ENCODE peak calls at places on chromosomes 12 and 14, in seven cellular contexts. Q is mesendoderm, T is H1, V is H9, U is IMR-90, B is mesenchymal stem cell, P is trophoblast cell. D is an unnamed sample.

GRCh38 chr14:94631536-94632304 is 19.5 kb downstream of the SERPINA3 start:
- DNase-seq in T (no peak), U (no peak), Q (no peak), B (no peak), V (no peak), P (no peak), D (no peak)

GRCh38 chr14:58243790-58244555 is 670 bp upstream of the PSMA3 start:
- DNase-seq in U (no peak), Q (peak; percentile 18), V (no peak), T (no peak), B (no peak), P (peak; percentile 49), D (no peak)

GRCh38 chr14:105069554-105069886 is 4.3 kb upstream of the GPR132 start:
- DNase-seq in P (no peak), B (no peak), Q (no peak), T (no peak), V (no peak), U (no peak), D (no peak)

GRCh38 chr14:92223027-92223426 is 99.9 kb upstream of the SLC24A4 start:
- DNase-seq in U (no peak), B (no peak), Q (no peak), P (no peak), T (no peak), V (no peak), D (no peak)

GRCh38 chr12:56099787-56100186 is 4.6 kb upstream of the PA2G4 start:
- DNase-seq in T (no peak), Q (no peak), U (no peak), V (no peak), P (no peak), B (no peak), D (no peak)

GRCh38 chr12:62191747-62192485 is 68.3 kb upstream of the USP15 start:
- DNase-seq in P (no peak), B (peak; percentile 44), Q (peak; percentile 59), V (peak; percentile 46), U (no peak), T (no peak), D (no peak)

GRCh38 chr12:28374556-28374955 is 184.3 kb downstream of the CCDC91 start:
- DNase-seq in B (no peak), P (peak; percentile 5), V (no peak), U (peak; percentile 74), T (no peak), Q (peak; percentile 5), D (no peak)

GRCh38 chr12:125533434-125534029 is 468.3 kb downstream of the AACS start:
- DNase-seq in Q (peak; percentile 69), P (peak; percentile 49), V (peak; percentile 89), U (no peak), B (no peak), T (peak; percentile 50), D (peak; percentile 60)

GRCh38 chr12:116164976-116165425 is 112.5 kb downstream of the MED13L start:
- DNase-seq in B (peak; percentile 79), T (no peak), Q (no peak), P (no peak), U (peak; percentile 81), V (no peak), D (no peak)

GRCh38 chr14:61388976-61389576 is 67.7 kb downstream of the PRKCH start:
- DNase-seq in U (no peak), Q (no peak), T (no peak), V (no peak), P (peak; percentile 94), B (peak; percentile 6), D (no peak)

GRCh38 chr12:49105504-49106120 is 5.0 kb downstream of the LMBR1L start:
- DNase-seq in P (peak; percentile 58), B (no peak), U (no peak), Q (no peak), T (no peak), V (no peak), D (no peak)

GRCh38 chr12:53867216-53868012 is 71.2 kb upstream of the HOXC13 start:
- DNase-seq in U (no peak), P (peak; percentile 47), Q (peak; percentile 96), B (peak; percentile 18), V (peak; percentile 79), T (no peak), D (no peak)

GRCh38 chr12:65631621-65632111 is 192.6 kb upstream of the HMGA2 start:
- DNase-seq in P (peak; percentile 97), T (no peak), Q (peak; percentile 49), V (no peak), B (peak; percentile 97), U (peak; percentile 100), D (no peak)

GRCh38 chr14:82447586-82447985 is 913.9 kb upstream of the SEL1L start:
- DNase-seq in U (no peak), Q (peak; percentile 28), T (no peak), B (no peak), P (no peak), V (no peak), D (no peak)

GRCh38 chr12:110563702-110564470 is 19.2 kb downstream of the PPTC7 start:
- DNase-seq in V (no peak), U (peak; percentile 56), Q (no peak), P (no peak), B (peak; percentile 69), T (no peak), D (no peak)

GRCh38 chr12:123387508-123388217 is 3.7 kb downstream of the KMT5A start:
- DNase-seq in Q (peak; percentile 48), B (peak; percentile 22), T (no peak), U (no peak), V (no peak), P (no peak), D (no peak)

GRCh38 chr14:79587194-79587593 is 624.1 kb downstream of the DIO2 start:
- DNase-seq in U (no peak), V (no peak), Q (no peak), P (no peak), B (no peak), T (no peak), D (no peak)

GRCh38 chr12:131030472-131031328 is 77.0 kb downstream of the ADGRD1 start:
- DNase-seq in V (no peak), B (no peak), T (no peak), U (no peak), P (no peak), Q (no peak), D (peak; percentile 65)

GRCh38 chr12:68611094-68611818 is 557 bp downstream of the RAP1B start:
- DNase-seq in P (peak; percentile 60), T (no peak), B (peak; percentile 57), Q (peak; percentile 77), V (peak; percentile 51), U (peak; percentile 60), D (peak; percentile 18)

GRCh38 chr14:71050227-71050823 is 143.1 kb downstream of the PCNX1 start:
- DNase-seq in V (no peak), Q (peak; percentile 15), P (peak; percentile 34), U (peak; percentile 20), B (peak; percentile 32), T (no peak), D (no peak)

GRCh38 chr12:57637364-57637763 is 4.4 kb upstream of the B4GALNT1 start:
- DNase-seq in B (no peak), T (no peak), U (no peak), Q (no peak), P (no peak), V (no peak), D (no peak)

GRCh38 chr12:100920493-100920892 is 125.9 kb downstream of the ANO4 start:
- DNase-seq in V (no peak), T (no peak), U (no peak), Q (peak; percentile 16), B (no peak), P (no peak), D (no peak)

GRCh38 chr14:91350813-91351507 is 66.7 kb downstream of the CCDC88C start:
- DNase-seq in B (no peak), T (no peak), Q (no peak), U (no peak), V (no peak), P (no peak), D (no peak)

GRCh38 chr12:19657401-19657800 is 218.1 kb downstream of the AEBP2 start:
- DNase-seq in V (no peak), T (no peak), B (peak; percentile 34), U (peak; percentile 11), P (no peak), Q (no peak), D (no peak)

GRCh38 chr12:25387136-25388050 is 136.7 kb upstream of the KRAS start:
- DNase-seq in B (peak; percentile 89), V (peak; percentile 80), P (peak; percentile 97), U (peak; percentile 92), T (no peak), Q (peak; percentile 90), D (peak; percentile 73)
- H4K8ac ChIP-seq in B (no peak overlapping the region), V (no peak overlapping the region), P (no peak overlapping the region), U (peak overlapping the region; percentile 47), T (no peak overlapping the region), Q (no peak overlapping the region), D (no peak overlapping the region)

DNA sequence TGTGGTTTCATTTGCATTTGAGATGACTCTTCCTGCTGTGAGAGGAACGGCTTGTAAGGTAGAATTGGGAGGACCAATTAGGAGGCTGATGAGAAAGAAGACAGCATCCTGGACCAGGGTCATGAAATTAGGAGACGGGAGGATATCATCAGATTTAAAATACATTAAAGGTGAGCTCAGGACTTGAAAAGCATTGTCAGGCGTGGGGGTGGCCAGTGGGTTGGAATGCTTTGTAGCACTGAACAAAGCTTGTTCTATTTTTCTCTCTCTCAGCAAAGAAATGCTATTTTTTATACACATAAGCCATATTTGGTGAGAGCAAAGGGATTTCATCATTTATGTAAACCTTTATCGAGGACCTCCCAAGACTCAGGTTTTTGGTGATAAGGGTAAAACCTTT is 157.5 kb downstream of the TMEM132D start:
- DNase-seq in V (no peak), P (no peak), T (no peak), Q (no peak), U (no peak), B (no peak), D (no peak)
- H4K8ac ChIP-seq in V (no peak overlapping the region), P (no peak overlapping the region), T (no peak overlapping the region), Q (no peak overlapping the region), U (no peak overlapping the region), B (no peak overlapping the region), D (no peak overlapping the region)

GRCh38 chr12:82970614-82971013 is 283.9 kb downstream of the TMTC2 start:
- DNase-seq in T (no peak), Q (no peak), U (no peak), P (no peak), V (no peak), B (no peak), D (no peak)

GRCh38 chr12:82968644-82969339 is 282.1 kb downstream of the TMTC2 start:
- DNase-seq in U (no peak), Q (peak; percentile 41), T (no peak), V (no peak), P (no peak), B (no peak), D (no peak)

GRCh38 chr12:82973601-82974000 is 286.9 kb downstream of the TMTC2 start:
- DNase-seq in U (no peak), T (no peak), P (no peak), B (no peak), V (no peak), Q (no peak), D (no peak)

DNA sequence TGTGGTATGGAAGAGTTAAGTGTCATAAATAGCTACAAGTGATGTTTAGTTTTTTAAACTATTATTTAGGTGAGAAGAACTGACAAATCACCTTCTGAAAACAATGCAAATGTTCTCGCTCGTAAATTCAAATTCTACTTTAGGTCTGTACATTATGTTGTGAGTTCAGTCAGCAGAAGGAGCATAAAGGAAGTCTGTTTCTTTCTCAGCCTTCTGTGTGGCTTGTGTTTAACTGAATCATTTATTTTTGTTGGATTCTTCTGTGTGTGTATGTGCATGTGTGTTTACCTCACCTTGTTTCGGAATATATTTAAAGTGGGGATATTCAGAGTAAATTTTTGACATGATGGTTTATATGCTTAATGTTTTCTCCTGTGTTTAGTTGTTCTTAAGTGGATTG is 285.9 kb downstream of the TMTC2 start:
- DNase-seq in P (no peak), B (no peak), U (no peak), T (no peak), V (no peak), Q (no peak), D (no peak)
- H4K8ac ChIP-seq in P (no peak overlapping the region), B (no peak overlapping the region), U (no peak overlapping the region), T (no peak overlapping the region), V (no peak overlapping the region), Q (no peak overlapping the region), D (no peak overlapping the region)

GRCh38 chr12:45895961-45896360 is 94.4 kb downstream of the SCAF11 start:
- DNase-seq in P (no peak), Q (no peak), V (no peak), T (no peak), B (no peak), U (no peak), D (no peak)
- H4K8ac ChIP-seq in P (no peak overlapping the region), Q (no peak overlapping the region), V (no peak overlapping the region), T (no peak overlapping the region), B (no peak overlapping the region), U (no peak overlapping the region), D (no peak overlapping the region)

D was measured in neuronal stem cell.